ENCODE peak calls at places on chromosomes 7 and 10, in nine cellular contexts. A, R, L, J, O, I, E, V and X are unnamed samples.

GRCh38 chr7:13279854-13280435 is 592.5 kb downstream of the ARL4A start:
- DNase-seq in A (peak; percentile 44), I (no peak), V (peak; percentile 66), E (peak; percentile 11), J (no peak), O (peak; percentile 63), L (peak; percentile 61), R (no peak), X (peak; percentile 62)

GRCh38 chr7:55052726-55053431 is 34.1 kb downstream of the EGFR start:
- DNase-seq in E (no peak), R (no peak), I (no peak), A (no peak), O (peak; percentile 76), L (no peak), V (no peak), J (no peak), X (no peak)

GRCh38 chr10:17730667-17731066 is 21.3 kb upstream of the TMEM236 start:
- DNase-seq in V (no peak), I (no peak), R (no peak), J (no peak), O (no peak), A (peak; percentile 47), L (no peak), E (peak; percentile 42), X (no peak)

GRCh38 chr7:80412842-80413241 is 99.0 kb downstream of the GNAT3 start:
- DNase-seq in A (peak; percentile 71), V (no peak), R (peak; percentile 33), I (no peak), L (no peak), J (peak; percentile 74), E (peak; percentile 23), O (peak; percentile 77), X (no peak)

GRCh38 chr10:133454204-133454893 is 604 bp downstream of the SCART1 start:
- DNase-seq in V (no peak), O (no peak), E (no peak), A (no peak), I (no peak), L (no peak), R (no peak), J (no peak), X (no peak)

GRCh38 chr10:123009105-123009805 is 449 bp downstream of the ACADSB start:
- DNase-seq in O (peak; percentile 6), L (no peak), R (no peak), I (no peak), E (peak; percentile 40), J (peak; percentile 3), A (peak; percentile 41), V (peak; percentile 8), X (no peak)

GRCh38 chr10:125190961-125191360 is 30.6 kb upstream of the CTBP2 start:
- DNase-seq in A (no peak), I (no peak), E (no peak), V (no peak), R (no peak), O (no peak), J (no peak), L (no peak), X (no peak)

GRCh38 chr10:68105820-68106219 is 3.5 kb upstream of the MYPN start:
- DNase-seq in E (peak; percentile 51), O (peak; percentile 75), J (peak; percentile 75), A (peak; percentile 89), V (peak; percentile 3), R (no peak), L (no peak), I (peak; percentile 46), X (no peak)

GRCh38 chr10:86060386-86061280 is 306.0 kb downstream of the GRID1 start:
- DNase-seq in A (no peak), E (no peak), V (no peak), R (no peak), O (no peak), I (no peak), L (no peak), J (no peak), X (peak; percentile 40)

GRCh38 chr7:47304727-47305719 is 276.9 kb downstream of the TNS3 start:
- DNase-seq in L (no peak), J (no peak), V (no peak), A (no peak), R (no peak), O (no peak), I (no peak), E (no peak), X (no peak)

GRCh38 chr7:5526190-5527037 is 102.8 kb upstream of the TNRC18 start:
- DNase-seq in R (no peak), J (peak; percentile 76), A (peak; percentile 75), O (peak; percentile 57), L (peak; percentile 66), E (no peak), I (no peak), V (peak; percentile 57), X (no peak)

GRCh38 chr10:69414036-69415018 is 2.4 kb downstream of the TACR2 start:
- DNase-seq in J (no peak), O (no peak), V (no peak), E (no peak), I (no peak), A (no peak), L (no peak), R (no peak), X (no peak)

GRCh38 chr10:88525371-88526079 is 57.6 kb downstream of the RNLS start:
- DNase-seq in A (peak; percentile 78), V (no peak), L (peak; percentile 77), E (peak; percentile 6), I (peak; percentile 20), J (peak; percentile 88), R (peak; percentile 58), O (peak; percentile 79), X (no peak)

GRCh38 chr10:117543999-117544728 is 1.6 kb downstream of the EMX2 start:
- DNase-seq in E (no peak), J (no peak), V (no peak), A (peak; percentile 39), I (no peak), O (no peak), L (no peak), R (no peak), X (no peak)

GRCh38 chr10:88702848-88703597 is 3.0 kb upstream of the LIPK start:
- DNase-seq in R (no peak), L (peak; percentile 91), J (peak; percentile 92), A (peak; percentile 46), I (no peak), E (no peak), O (peak; percentile 48), V (no peak), X (no peak)

GRCh38 chr7:87107949-87108757 is 44.1 kb upstream of the DMTF1 start:
- DNase-seq in L (no peak), J (no peak), R (no peak), O (no peak), E (no peak), I (no peak), V (no peak), A (no peak), X (no peak)

GRCh38 chr10:93198401-93199175 is 124.9 kb downstream of the CYP26A1 start:
- DNase-seq in O (peak; percentile 29), I (peak; percentile 10), J (peak; percentile 12), R (no peak), L (no peak), E (peak; percentile 70), A (peak; percentile 68), V (no peak), X (no peak)

GRCh38 chr7:31882187-31882586 is 188.0 kb downstream of the PDE1C start:
- DNase-seq in J (peak; percentile 43), V (no peak), R (no peak), O (no peak), A (no peak), L (peak; percentile 14), I (peak; percentile 5), E (peak; percentile 39), X (peak; percentile 35)

GRCh38 chr10:12605580-12606405 is 256.4 kb downstream of the CAMK1D start:
- DNase-seq in I (peak; percentile 35), J (peak; percentile 32), V (peak; percentile 58), O (peak; percentile 25), R (no peak), A (peak; percentile 79), E (peak; percentile 78), L (peak; percentile 64), X (peak; percentile 51)

GRCh38 chr7:2776353-2776752 is 67.8 kb downstream of the GNA12 start:
- DNase-seq in I (no peak), E (no peak), J (no peak), L (no peak), A (no peak), V (no peak), R (no peak), O (no peak), X (no peak)

GRCh38 chr7:78018541-78019456 is 220.2 kb downstream of the PHTF2 start:
- DNase-seq in O (peak; percentile 68), I (no peak), V (peak; percentile 68), L (no peak), E (peak; percentile 42), R (no peak), J (no peak), A (peak; percentile 71), X (peak; percentile 38)

GRCh38 chr10:87661861-87662785 is 2.4 kb downstream of the PAPSS2 start:
- DNase-seq in I (no peak), J (no peak), R (no peak), V (no peak), A (no peak), L (no peak), O (peak; percentile 41), E (no peak), X (no peak)

GRCh38 chr10:76352300-76352699 is 920.9 kb downstream of the LRMDA start:
- DNase-seq in O (peak; percentile 96), I (peak; percentile 68), E (peak; percentile 37), A (peak; percentile 94), L (no peak), J (peak; percentile 94), R (peak; percentile 88), V (no peak), X (no peak)

GRCh38 chr7:81857385-81857784 is 87.5 kb upstream of the HGF start:
- DNase-seq in R (no peak), V (no peak), L (no peak), O (peak; percentile 58), J (peak; percentile 8), E (peak; percentile 11), I (no peak), A (peak; percentile 43), X (no peak)

GRCh38 chr7:47441796-47442744 is 139.8 kb downstream of the TNS3 start:
- DNase-seq in E (peak; percentile 54), I (no peak), J (no peak), L (no peak), A (no peak), O (peak; percentile 50), V (no peak), R (no peak), X (no peak)

GRCh38 chr7:10924370-10924769 is 49.3 kb upstream of the PHF14 start:
- DNase-seq in J (no peak), R (no peak), L (no peak), A (no peak), E (no peak), O (no peak), V (no peak), I (no peak), X (no peak)

GRCh38 chr10:3102721-3103410 is 35.5 kb downstream of the PFKP start:
- DNase-seq in V (no peak), R (no peak), O (peak; percentile 83), J (no peak), E (no peak), I (no peak), A (no peak), L (no peak), X (no peak)

GRCh38 chr7:132991615-132992587 is 90.0 kb downstream of the CHCHD3 start:
- DNase-seq in L (no peak), I (no peak), A (peak; percentile 41), E (no peak), R (no peak), O (no peak), J (no peak), V (no peak), X (no peak)

GRCh38 chr10:79063071-79063491 is 5.7 kb upstream of the ZMIZ1 start:
- DNase-seq in L (no peak), V (no peak), I (no peak), O (no peak), R (no peak), J (no peak), A (no peak), E (no peak), X (no peak)

GRCh38 chr7:157519246-157519645 is 182.4 kb downstream of the DNAJB6 start:
- DNase-seq in I (no peak), L (no peak), R (no peak), O (no peak), E (no peak), A (no peak), V (no peak), J (no peak), X (no peak)

GRCh38 chr10:114550756-114551290 is 107.3 kb downstream of the ABLIM1 start:
- DNase-seq in L (peak; percentile 62), O (peak; percentile 62), R (no peak), V (peak; percentile 5), I (no peak), J (no peak), E (peak; percentile 49), A (peak; percentile 46), X (peak; percentile 17)